ENCODE peak calls at places on chromosomes 3 and 15, in four cellular contexts. One of them, this sample, is unnamed.

GRCh38 chr15:26722621-26723160 is 50.2 kb downstream of the GABRB3 start:
- DNase-seq in WTC11: no peak
- DNase-seq in K562: no peak
- DNase-seq in HepG2: no peak
- DNase-seq in this sample: no peak

GRCh38 chr15:61084944-61085367 is 144.1 kb downstream of the RORA start:
- DNase-seq in HepG2: no peak
- DNase-seq in K562: no peak
- DNase-seq in WTC11: no peak
- DNase-seq in this sample: peak

GRCh38 chr3:126546013-126546412 is 12.7 kb downstream of the C3orf22 start:
- DNase-seq in HepG2: no peak
- DNase-seq in K562: no peak
- DNase-seq in WTC11: peak
- DNase-seq in this sample: no peak

GRCh38 chr3:136740351-136740957 is 11.7 kb downstream of the STAG1 start:
- DNase-seq in K562: no peak
- DNase-seq in HepG2: no peak
- DNase-seq in WTC11: no peak
- DNase-seq in this sample: no peak

GRCh38 chr3:7504886-7505775 is 644.2 kb downstream of the GRM7 start:
- DNase-seq in WTC11: no peak
- DNase-seq in HepG2: peak
- DNase-seq in K562: no peak
- DNase-seq in this sample: no peak

GRCh38 chr3:120274739-120275167 is 10.3 kb downstream of the GPR156 start:
- DNase-seq in HepG2: peak
- DNase-seq in K562: no peak
- DNase-seq in WTC11: no peak
- DNase-seq in this sample: no peak

GRCh38 chr3:194574639-194575483 is 58.4 kb downstream of the TMEM44 start:
- DNase-seq in K562: peak
- DNase-seq in HepG2: no peak
- DNase-seq in WTC11: no peak
- DNase-seq in this sample: no peak

GRCh38 chr3:36843065-36844051 is 79.0 kb upstream of the DCLK3 start:
- DNase-seq in WTC11: peak
- DNase-seq in K562: peak
- DNase-seq in HepG2: peak
- DNase-seq in this sample: peak

GRCh38 chr3:139106013-139106932 is 61.6 kb upstream of the PRR23C start:
- DNase-seq in K562: no peak
- DNase-seq in HepG2: peak
- DNase-seq in WTC11: no peak
- DNase-seq in this sample: no peak

GRCh38 chr15:31435891-31436628 is 109.4 kb downstream of the KLF13 start:
- DNase-seq in K562: no peak
- DNase-seq in WTC11: no peak
- DNase-seq in HepG2: no peak
- DNase-seq in this sample: no peak

GRCh38 chr3:52225452-52226228 is at the start of gene TLR9:
- DNase-seq in WTC11: no peak
- DNase-seq in K562: no peak
- DNase-seq in HepG2: no peak
- DNase-seq in this sample: no peak

GRCh38 chr15:52651868-52652267 is 27.3 kb downstream of the ATOSA start:
- DNase-seq in K562: peak
- DNase-seq in WTC11: peak
- DNase-seq in HepG2: peak
- DNase-seq in this sample: peak

GRCh38 chr3:151974067-151974466 is 100.6 kb downstream of the SUCNR1 start:
- DNase-seq in WTC11: no peak
- DNase-seq in K562: no peak
- DNase-seq in HepG2: no peak
- DNase-seq in this sample: no peak

GRCh38 chr3:17945018-17945798 is 202.8 kb upstream of the TBC1D5 start:
- DNase-seq in WTC11: no peak
- DNase-seq in HepG2: no peak
- DNase-seq in K562: no peak
- DNase-seq in this sample: no peak

GRCh38 chr3:12187448-12188327 is 29.0 kb upstream of the TIMP4 start:
- DNase-seq in WTC11: no peak
- DNase-seq in HepG2: no peak
- DNase-seq in K562: no peak
- DNase-seq in this sample: no peak

GRCh38 chr15:52258461-52258860 is 37.1 kb downstream of the MYO5C start:
- DNase-seq in WTC11: no peak
- DNase-seq in K562: no peak
- DNase-seq in HepG2: no peak
- DNase-seq in this sample: no peak

GRCh38 chr3:27319304-27319703 is 49.9 kb downstream of the NEK10 start:
- DNase-seq in WTC11: no peak
- DNase-seq in HepG2: peak
- DNase-seq in K562: no peak
- DNase-seq in this sample: no peak

GRCh38 chr3:122691195-122691594 is 10.6 kb downstream of the PARP14 start:
- DNase-seq in HepG2: peak
- DNase-seq in K562: no peak
- DNase-seq in WTC11: no peak
- DNase-seq in this sample: no peak

DNA sequence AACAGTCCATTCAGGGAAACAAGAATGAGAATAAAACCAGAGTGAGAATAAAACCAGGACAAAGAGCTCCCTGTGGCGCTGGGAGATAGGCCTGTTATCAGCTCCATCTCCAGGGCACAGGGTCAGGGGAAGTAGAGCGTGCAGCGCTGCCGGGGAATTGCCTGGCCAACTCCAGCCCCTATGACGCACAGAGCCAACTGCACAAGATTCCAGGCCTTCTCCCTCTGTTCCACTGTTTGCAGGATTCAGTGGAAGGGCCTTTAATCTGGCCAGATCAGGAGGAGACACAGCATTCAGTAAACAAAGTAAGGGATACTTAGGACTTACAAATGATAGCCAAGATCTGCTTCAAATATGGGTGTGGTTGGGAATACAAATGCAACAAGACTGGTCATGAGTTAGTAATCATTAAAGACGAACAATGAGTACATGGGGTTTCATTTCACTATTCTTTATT is 49.4 kb downstream of the ITGB5 start:
- DNase-seq in K562: peak
- DNase-seq in WTC11: no peak
- DNase-seq in HepG2: peak
- DNase-seq in this sample: no peak
- TF ChIP-seq ELF4 in K562: no peak
- TF ChIP-seq ELF4 in WTC11: no peak
- TF ChIP-seq ELF4 in HepG2: peak
- TF ChIP-seq ELF4 in this sample: no peak

DNA sequence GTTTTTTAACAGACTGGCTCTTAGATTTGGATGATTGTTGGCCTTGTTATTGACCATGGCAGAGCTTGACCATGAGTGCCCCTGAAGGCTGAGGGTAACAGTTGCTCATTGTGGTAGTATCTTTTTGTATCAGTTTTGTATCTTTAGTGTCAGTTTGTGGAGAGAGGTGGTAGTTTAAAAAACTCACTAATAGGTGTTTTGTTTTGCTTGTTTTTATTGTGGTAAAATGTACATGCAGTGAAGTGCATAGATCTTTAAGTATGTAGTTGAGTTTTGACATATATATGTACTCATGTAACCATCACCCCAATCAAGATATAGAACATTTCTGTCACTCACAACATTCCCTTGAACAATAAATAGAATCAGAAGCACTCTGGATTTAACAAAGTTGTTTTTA is 9.8 kb downstream of the GMPS start:
- DNase-seq in WTC11: no peak
- DNase-seq in HepG2: no peak
- DNase-seq in K562: no peak
- DNase-seq in this sample: no peak
- TF ChIP-seq ELF4 in WTC11: no peak
- TF ChIP-seq ELF4 in HepG2: no peak
- TF ChIP-seq ELF4 in K562: no peak
- TF ChIP-seq ELF4 in this sample: no peak

GRCh38 chr15:78605680-78606079 is 15.1 kb downstream of the CHRNA3 start:
- DNase-seq in WTC11: no peak
- DNase-seq in HepG2: no peak
- DNase-seq in K562: no peak
- DNase-seq in this sample: no peak
- TF ChIP-seq ELF4 in WTC11: no peak
- TF ChIP-seq ELF4 in HepG2: no peak
- TF ChIP-seq ELF4 in K562: no peak
- TF ChIP-seq ELF4 in this sample: no peak

GRCh38 chr3:176521531-176522175 is 675.6 kb downstream of the TBL1XR1 start:
- DNase-seq in HepG2: no peak
- DNase-seq in K562: no peak
- DNase-seq in WTC11: no peak
- DNase-seq in this sample: no peak
- TF ChIP-seq ELF4 in HepG2: no peak
- TF ChIP-seq ELF4 in K562: no peak
- TF ChIP-seq ELF4 in WTC11: no peak
- TF ChIP-seq ELF4 in this sample: no peak

DNA sequence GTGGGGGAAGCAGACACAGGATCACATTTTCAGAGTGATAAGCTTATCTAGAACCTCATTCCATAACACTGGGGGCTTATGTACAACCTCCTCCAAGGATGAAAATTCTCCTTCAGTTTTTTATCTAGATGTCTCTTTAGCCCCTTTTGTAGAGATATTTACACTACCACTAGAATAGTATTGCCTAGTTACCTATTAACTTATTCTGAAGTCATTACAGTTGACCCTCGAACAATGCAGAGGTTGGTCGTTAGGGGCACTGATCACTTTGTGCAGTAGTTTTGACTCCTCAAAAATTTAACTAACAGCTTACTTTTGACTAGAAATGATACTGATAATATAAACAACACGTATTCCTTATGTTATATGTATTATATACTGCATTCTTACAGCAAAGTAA is 32.7 kb downstream of the IFT57 start:
- DNase-seq in HepG2: peak
- DNase-seq in K562: no peak
- DNase-seq in WTC11: no peak
- DNase-seq in this sample: no peak
- TF ChIP-seq ELF4 in HepG2: no peak
- TF ChIP-seq ELF4 in K562: no peak
- TF ChIP-seq ELF4 in WTC11: no peak
- TF ChIP-seq ELF4 in this sample: no peak

DNA sequence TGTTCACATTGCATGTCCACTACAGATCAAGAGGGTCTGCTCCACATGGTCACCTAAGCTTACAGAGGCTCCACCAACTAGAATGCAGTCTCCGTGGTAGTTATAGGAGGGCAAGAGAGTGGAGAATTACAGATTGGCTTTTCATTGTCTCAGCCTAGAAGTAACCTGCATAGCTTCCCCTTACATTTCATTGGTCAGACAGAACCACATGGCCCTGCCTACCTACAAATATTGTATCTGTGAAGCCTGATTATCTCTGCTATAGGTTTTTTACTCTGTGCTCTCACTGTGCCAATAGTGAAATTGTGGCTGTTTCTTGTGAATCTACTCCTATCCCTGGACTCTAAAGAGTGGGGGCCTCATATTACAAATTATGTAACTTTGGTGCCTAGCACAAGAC is 2.5 kb upstream of the TLNRD1 start:
- DNase-seq in HepG2: no peak
- DNase-seq in WTC11: no peak
- DNase-seq in K562: no peak
- DNase-seq in this sample: no peak
- TF ChIP-seq ELF4 in HepG2: no peak
- TF ChIP-seq ELF4 in WTC11: no peak
- TF ChIP-seq ELF4 in K562: no peak
- TF ChIP-seq ELF4 in this sample: no peak

DNA sequence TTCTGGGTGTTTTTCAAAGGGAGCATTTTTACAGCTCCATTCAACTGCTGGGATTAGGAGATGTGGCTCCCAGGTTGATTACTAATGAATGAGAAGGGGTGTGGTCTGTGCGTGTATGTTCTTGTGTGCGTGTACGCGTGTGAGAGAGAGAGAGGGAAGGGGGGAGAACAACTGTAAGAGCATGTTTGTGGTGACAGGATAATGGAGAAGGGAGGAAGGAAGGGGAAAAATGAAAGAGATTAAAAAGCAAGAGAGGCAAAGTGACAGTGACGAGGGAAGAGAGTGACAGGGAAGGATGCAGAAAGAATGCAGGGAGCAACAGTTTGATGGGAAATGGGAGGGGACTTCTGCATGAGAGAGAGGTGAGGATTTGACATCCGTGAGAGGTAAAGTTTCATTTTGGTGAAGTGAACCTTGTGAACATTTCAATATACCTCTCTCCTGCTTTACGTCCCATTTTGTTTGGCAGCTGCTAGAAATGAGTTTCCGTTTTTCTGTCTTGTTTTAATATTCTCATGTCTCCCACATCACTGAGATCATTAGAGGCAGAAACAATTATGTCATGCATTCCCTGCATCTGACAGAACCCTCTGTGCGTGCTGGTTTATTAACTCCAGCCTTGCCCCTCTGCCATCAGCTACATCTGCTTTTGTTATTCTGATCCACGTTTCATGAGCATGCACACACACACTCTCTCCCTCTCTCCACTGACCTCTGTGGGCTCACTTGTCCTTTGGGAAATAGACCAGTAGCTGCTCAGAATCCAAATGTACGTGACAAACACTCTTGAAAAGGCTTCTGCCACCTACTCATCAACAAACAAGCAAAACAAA is 161.6 kb downstream of the GAP43 start:
- DNase-seq in WTC11: no peak
- DNase-seq in HepG2: no peak
- DNase-seq in K562: no peak
- DNase-seq in this sample: no peak
- TF ChIP-seq ELF4 in WTC11: no peak
- TF ChIP-seq ELF4 in HepG2: no peak
- TF ChIP-seq ELF4 in K562: no peak
- TF ChIP-seq ELF4 in this sample: no peak